ENCODE peak calls at places on chromosomes 7 and 10, in eight cellular contexts. I, G, J, W, F, Q, B and M are unnamed samples.

GRCh38 chr10:46297406-46298204 is 10.8 kb downstream of the ANTXRL start:
- DNase-seq in I (no peak), G (no peak), J (no peak), W (no peak), F (no peak), Q (no peak), B (peak; percentile 53), M (no peak)

GRCh38 chr7:90595341-90595800 is 750 bp upstream of the CDK14 start:
- DNase-seq in I (peak; percentile 3), G (no peak), J (no peak), W (no peak), F (no peak), Q (no peak), B (no peak), M (peak; percentile 14)

GRCh38 chr10:70619271-70620019 is 16.9 kb upstream of the PRF1 start:
- DNase-seq in I (peak; percentile 17), G (no peak), J (peak; percentile 10), W (peak; percentile 22), F (no peak), Q (no peak), B (no peak), M (no peak)

GRCh38 chr10:125084191-125085186 is 75.9 kb downstream of the CTBP2 start:
- DNase-seq in I (no peak), G (peak; percentile 48), J (peak; percentile 86), W (peak; percentile 89), F (no peak), Q (no peak), B (no peak), M (peak; percentile 46)

GRCh38 chr10:76051007-76051936 is 619.8 kb downstream of the LRMDA start:
- DNase-seq in I (no peak), G (no peak), J (no peak), W (no peak), F (no peak), Q (no peak), B (no peak), M (no peak)

GRCh38 chr10:79555910-79556309 is 4.3 kb downstream of the SFTPA2 start:
- DNase-seq in I (no peak), G (no peak), J (no peak), W (no peak), F (no peak), Q (no peak), B (no peak), M (no peak)

GRCh38 chr7:32222251-32222900 is 152.2 kb upstream of the PDE1C start:
- DNase-seq in I (no peak), G (no peak), J (no peak), W (no peak), F (no peak), Q (no peak), B (no peak), M (no peak)

GRCh38 chr10:79381804-79382221 is 34.5 kb downstream of the PPIF start:
- DNase-seq in I (peak; percentile 64), G (peak; percentile 89), J (no peak), W (peak; percentile 70), F (no peak), Q (no peak), B (no peak), M (no peak)

GRCh38 chr10:44935201-44935960 is 24.2 kb upstream of the RASSF4 start:
- DNase-seq in I (peak; percentile 93), G (peak; percentile 80), J (no peak), W (peak; percentile 94), F (no peak), Q (no peak), B (no peak), M (no peak)